ENCODE peak calls at places on chromosomes 4 and X, in four cellular contexts. V is sigmoid colon, G is NCI-H2107, Q is uterus. C is an unnamed sample.

GRCh38 chrX:101417981-101418841 is 10.2 kb downstream of the HNRNPH2 start:
- DNase-seq in V (peak), G (no peak), Q (peak), C (peak)

GRCh38 chr4:42142586-42142985 is 9.9 kb downstream of the BEND4 start:
- DNase-seq in V (no peak), G (no peak), Q (no peak), C (no peak)

GRCh38 chr4:26342328-26343040 is 21.7 kb downstream of the RBPJ start:
- DNase-seq in V (no peak), G (no peak), Q (no peak), C (no peak)

GRCh38 chr4:40887690-40888089 is 137.9 kb downstream of the NSUN7 start:
- DNase-seq in V (no peak), G (no peak), Q (peak), C (peak)

GRCh38 chr4:139050436-139050835 is 34.9 kb downstream of the NOCT start:
- DNase-seq in V (no peak), G (no peak), Q (no peak), C (no peak)

GRCh38 chr4:121070696-121071639 is 1.4 kb downstream of the NDNF start:
- DNase-seq in V (peak), G (no peak), Q (peak), C (peak)

GRCh38 chrX:153640736-153641574 is 6.0 kb upstream of the DUSP9 start:
- DNase-seq in V (no peak), G (no peak), Q (no peak), C (no peak)

GRCh38 chr4:112029642-112030235 is 115.5 kb upstream of the FAM241A start:
- DNase-seq in V (no peak), G (no peak), Q (no peak), C (no peak)

C was measured in lung.